ENCODE peak calls at places on chromosomes 5 and 9, in eight cellular contexts. Q, R, F, A, B, C, V and Z are unnamed samples.

GRCh38 chr9:70390922-70391321 is 23.5 kb downstream of the KLF9 start:
- DNase-seq in Q (no peak), R (no peak), F (no peak), A (no peak), B (no peak), C (no peak), V (no peak), Z (no peak)

GRCh38 chr9:4620881-4621555 is 41.1 kb upstream of the PLPP6 start:
- DNase-seq in Q (no peak), R (no peak), F (no peak), A (peak; percentile 31), B (no peak), C (no peak), V (no peak), Z (no peak)

GRCh38 chr9:93917121-93917853 is 37.9 kb downstream of the BARX1 start:
- DNase-seq in Q (no peak), R (no peak), F (no peak), A (no peak), B (no peak), C (no peak), V (no peak), Z (no peak)

GRCh38 chr5:158384535-158385421 is 525.8 kb upstream of the CLINT1 start:
- DNase-seq in Q (no peak), R (no peak), F (peak; percentile 35), A (peak; percentile 97), B (no peak), C (no peak), V (no peak), Z (peak; percentile 21)

GRCh38 chr5:68395302-68395701 is 179.7 kb downstream of the PIK3R1 start:
- DNase-seq in Q (no peak), R (no peak), F (no peak), A (no peak), B (no peak), C (no peak), V (no peak), Z (no peak)

GRCh38 chr9:35686222-35687203 is 3.2 kb downstream of the TPM2 start:
- DNase-seq in Q (no peak), R (no peak), F (no peak), A (peak; percentile 60), B (no peak), C (no peak), V (peak; percentile 49), Z (no peak)

GRCh38 chr5:137453476-137454080 is 45.5 kb downstream of the SPOCK1 start:
- DNase-seq in Q (no peak), R (no peak), F (peak; percentile 43), A (peak; percentile 51), B (no peak), C (no peak), V (no peak), Z (no peak)

GRCh38 chr9:14307989-14308750 is 5.8 kb downstream of the NFIB start:
- DNase-seq in Q (no peak), R (no peak), F (no peak), A (no peak), B (no peak), C (no peak), V (peak; percentile 26), Z (no peak)

GRCh38 chr5:15620501-15620900 is 120.5 kb downstream of the FBXL7 start:
- DNase-seq in Q (no peak), R (no peak), F (no peak), A (peak; percentile 76), B (no peak), C (no peak), V (no peak), Z (peak; percentile 26)

GRCh38 chr9:128921881-128922763 is 1.3 kb downstream of the PHYHD1 start:
- DNase-seq in Q (no peak), R (peak; percentile 64), F (no peak), A (peak; percentile 50), B (no peak), C (no peak), V (peak; percentile 59), Z (no peak)

GRCh38 chr9:116813029-116813295 is 125.9 kb downstream of the TRIM32 start:
- DNase-seq in Q (no peak), R (no peak), F (no peak), A (no peak), B (no peak), C (no peak), V (no peak), Z (no peak)

GRCh38 chr5:107425541-107426031 is 245.2 kb downstream of the EFNA5 start:
- DNase-seq in Q (no peak), R (no peak), F (peak; percentile 78), A (peak; percentile 80), B (no peak), C (no peak), V (no peak), Z (peak; percentile 24)

GRCh38 chr5:65902104-65902503 is 24.3 kb upstream of the ERBIN start:
- DNase-seq in Q (no peak), R (no peak), F (no peak), A (no peak), B (no peak), C (no peak), V (no peak), Z (no peak)

GRCh38 chr5:41087461-41087860 is 16.3 kb upstream of the MROH2B start:
- DNase-seq in Q (no peak), R (no peak), F (no peak), A (peak; percentile 96), B (no peak), C (no peak), V (no peak), Z (no peak)

GRCh38 chr5:167358868-167359492 is 932.5 kb upstream of the WWC1 start:
- DNase-seq in Q (no peak), R (no peak), F (no peak), A (no peak), B (no peak), C (no peak), V (no peak), Z (no peak)

GRCh38 chr9:125183054-125183453 is 6.5 kb downstream of the PPP6C start:
- DNase-seq in Q (no peak), R (no peak), F (no peak), A (peak; percentile 34), B (no peak), C (no peak), V (no peak), Z (no peak)

DNA sequence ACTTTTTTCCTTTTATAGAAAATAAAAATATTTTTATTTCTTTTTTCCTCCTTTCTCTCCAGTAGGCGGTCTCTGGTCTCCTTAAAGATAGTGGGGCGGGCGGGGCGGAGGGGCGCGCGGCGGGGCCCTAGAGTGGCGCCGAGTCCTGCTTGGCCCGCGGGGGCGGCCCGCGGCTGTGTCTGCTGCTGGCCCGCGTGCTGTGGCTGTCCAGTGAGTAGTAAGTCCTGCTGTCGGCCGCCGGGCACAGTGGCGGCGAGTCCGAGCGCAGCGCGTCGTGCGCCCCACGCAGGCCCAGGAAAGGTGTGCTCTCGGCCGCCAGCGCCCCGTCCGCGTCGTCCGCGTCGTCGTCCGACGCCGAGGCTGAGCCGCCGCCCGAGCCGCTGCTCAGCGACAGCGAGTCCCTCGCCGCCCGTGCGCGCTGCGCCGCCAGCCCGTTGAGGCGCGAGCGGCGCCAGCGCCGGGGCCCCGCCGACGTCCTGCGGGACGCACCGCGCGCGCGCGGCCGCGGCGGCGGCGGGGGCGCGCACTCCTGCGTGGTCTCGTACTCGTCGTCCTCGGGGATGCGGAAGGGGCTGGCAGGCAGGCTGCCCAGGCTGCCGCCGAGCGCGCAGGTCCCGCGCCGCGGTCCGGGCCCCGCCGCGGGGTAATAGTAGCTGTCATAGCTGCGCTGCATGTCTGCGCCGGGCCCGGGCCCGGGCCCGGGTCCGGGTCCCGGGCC is 52.3 kb downstream of the PSD2 start:
- DNase-seq in Q (peak; percentile 94), R (peak; percentile 59), F (peak; percentile 35), A (no peak), B (peak; percentile 89), C (no peak), V (peak; percentile 56), Z (no peak)
- TF ChIP-seq POLR2A in Q (peak; percentile 32), R (peak; percentile 17), F (peak; percentile 74), A (no peak), B (peak; percentile 26), C (no peak), V (no peak), Z (peak; percentile 42)

DNA sequence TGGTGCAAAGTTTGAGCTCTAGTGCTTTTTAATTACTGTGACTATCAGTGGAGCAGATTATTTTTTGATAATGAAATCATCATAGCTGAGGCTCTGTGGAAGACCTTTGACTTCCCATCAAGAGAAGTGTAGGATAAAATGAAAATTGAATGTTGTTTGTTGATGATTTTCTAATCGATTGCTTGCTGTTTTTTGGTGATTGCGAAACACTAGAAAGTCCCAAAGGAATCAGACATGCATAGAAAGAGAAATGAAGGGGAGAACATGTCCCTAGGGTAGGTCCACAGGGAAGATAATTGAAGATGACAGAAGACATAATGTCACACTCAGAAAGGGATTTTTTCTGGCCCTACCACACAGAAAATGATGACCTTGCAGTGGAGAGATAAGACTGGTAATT is 62.9 kb downstream of the INSYN2B start:
- DNase-seq in Q (no peak), R (no peak), F (no peak), A (no peak), B (no peak), C (no peak), V (no peak), Z (no peak)
- TF ChIP-seq POLR2A in Q (no peak), R (no peak), F (no peak), A (no peak), B (no peak), C (no peak), V (no peak), Z (no peak)

GRCh38 chr9:268616-269015 is 54.0 kb downstream of the DOCK8 start:
- DNase-seq in Q (no peak), R (no peak), F (no peak), A (no peak), B (no peak), C (no peak), V (no peak), Z (no peak)

GRCh38 chr9:274101-274500 is 59.4 kb downstream of the DOCK8 start:
- DNase-seq in Q (no peak), R (no peak), F (no peak), A (no peak), B (no peak), C (no peak), V (no peak), Z (no peak)

GRCh38 chr9:277595-278330 is 63.1 kb downstream of the DOCK8 start:
- DNase-seq in Q (no peak), R (no peak), F (no peak), A (no peak), B (no peak), C (no peak), V (no peak), Z (no peak)

GRCh38 chr9:270657-271237 is 56.1 kb downstream of the DOCK8 start:
- DNase-seq in Q (no peak), R (no peak), F (no peak), A (no peak), B (no peak), C (no peak), V (no peak), Z (no peak)

GRCh38 chr9:272251-273213 is 57.9 kb downstream of the DOCK8 start:
- DNase-seq in Q (peak; percentile 82), R (no peak), F (no peak), A (no peak), B (peak; percentile 24), C (no peak), V (no peak), Z (no peak)
- TF ChIP-seq POLR2A in Q (peak; percentile 55), R (peak; percentile 20), F (no peak), A (no peak), B (peak; percentile 84), C (no peak), V (no peak), Z (no peak)

DNA sequence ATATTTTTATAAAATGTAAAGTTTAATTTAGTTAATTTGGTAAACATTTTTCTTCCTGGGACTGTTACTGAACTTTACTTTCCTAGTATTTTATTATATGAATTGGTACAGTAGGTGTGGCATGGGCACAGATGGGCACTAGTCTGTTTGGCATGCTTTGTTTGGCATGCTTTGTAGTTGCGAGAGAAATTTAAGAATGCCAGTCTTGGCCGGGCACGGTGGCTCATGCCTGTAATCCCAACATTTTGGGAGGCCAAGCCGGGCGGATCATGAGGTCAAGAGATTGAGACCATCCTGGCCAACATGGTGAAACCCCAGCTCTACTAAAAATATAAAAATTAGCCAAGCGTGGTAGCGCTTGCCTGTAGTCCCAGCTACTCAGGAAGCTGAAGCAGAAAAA is 28.3 kb downstream of the IQGAP2 start:
- DNase-seq in Q (no peak), R (no peak), F (no peak), A (no peak), B (no peak), C (no peak), V (no peak), Z (no peak)
- TF ChIP-seq POLR2A in Q (no peak), R (no peak), F (no peak), A (no peak), B (no peak), C (no peak), V (no peak), Z (no peak)